ENCODE peak calls at places on chromosomes 2 and 18, in six cellular contexts. H is mesendoderm, L is neuronal stem cell, B is IMR-90, I is H1, Z is mesenchymal stem cell. J is an unnamed sample.

GRCh38 chr2:211347328-211347727 is 790.9 kb downstream of the CPS1 start:
- DNase-seq in B (no peak), H (peak; percentile 28), I (no peak), L (no peak), Z (no peak), J (no peak)

GRCh38 chr18:58338961-58339722 is 289.7 kb downstream of the ALPK2 start:
- DNase-seq in B (peak; percentile 56), I (peak; percentile 61), Z (peak; percentile 53), H (peak; percentile 89), L (peak; percentile 45), J (no peak)

GRCh38 chr2:200702646-200703118 is 109.0 kb upstream of the BZW1 start:
- DNase-seq in B (no peak), L (no peak), Z (no peak), H (no peak), I (no peak), J (peak; percentile 18)

GRCh38 chr2:164737612-164738081 is 104.0 kb downstream of the COBLL1 start:
- DNase-seq in L (peak; percentile 67), H (peak; percentile 90), B (peak; percentile 52), I (peak; percentile 55), Z (peak; percentile 66), J (peak; percentile 94)

GRCh38 chr2:8754056-8754790 is 72.4 kb downstream of the ID2 start:
- DNase-seq in I (no peak), Z (no peak), L (no peak), H (no peak), B (peak; percentile 17), J (no peak)

GRCh38 chr2:47719099-47719498 is 63.8 kb upstream of the MSH6 start:
- DNase-seq in Z (no peak), B (no peak), H (no peak), I (no peak), L (no peak), J (no peak)

GRCh38 chr2:28469304-28469703 is 26.6 kb upstream of the PLB1 start:
- DNase-seq in H (no peak), Z (no peak), B (peak; percentile 49), I (no peak), L (no peak), J (no peak)

GRCh38 chr2:25294573-25295462 is 46.9 kb downstream of the DNMT3A start:
- DNase-seq in L (no peak), H (peak; percentile 40), Z (peak; percentile 18), I (no peak), B (peak; percentile 24), J (no peak)

GRCh38 chr18:78082776-78083175 is 833.1 kb downstream of the GALR1 start:
- DNase-seq in Z (no peak), B (no peak), H (no peak), L (no peak), I (no peak), J (no peak)

GRCh38 chr18:3808985-3809780 is 359.2 kb downstream of the TGIF1 start:
- DNase-seq in H (no peak), B (no peak), Z (no peak), L (no peak), I (no peak), J (no peak)

GRCh38 chr2:404581-404980 is 116.7 kb upstream of the ALKAL2 start:
- DNase-seq in L (no peak), B (no peak), H (no peak), I (no peak), Z (no peak), J (no peak)

GRCh38 chr2:150863691-150864090 is 376.2 kb upstream of the RND3 start:
- DNase-seq in H (no peak), L (no peak), B (no peak), I (no peak), Z (no peak), J (no peak)

GRCh38 chr2:45390433-45390832 is 220.6 kb downstream of the SRBD1 start:
- DNase-seq in Z (no peak), L (peak; percentile 9), I (no peak), H (no peak), B (no peak), J (no peak)

GRCh38 chr18:34647251-34647650 is 62.8 kb upstream of the DTNA start:
- DNase-seq in Z (no peak), H (peak; percentile 96), I (no peak), B (no peak), L (no peak), J (peak; percentile 37)

GRCh38 chr2:66885775-66886402 is 451.0 kb downstream of the MEIS1 start:
- DNase-seq in I (no peak), B (peak; percentile 53), Z (no peak), H (no peak), L (no peak), J (no peak)

GRCh38 chr18:79117380-79117779 is 48.2 kb downstream of the ATP9B start:
- DNase-seq in B (peak; percentile 18), I (no peak), H (no peak), Z (peak; percentile 13), L (no peak), J (no peak)

GRCh38 chr2:46701152-46701551 is 214.5 kb downstream of the MCFD2 start:
- DNase-seq in H (no peak), B (peak; percentile 72), I (no peak), L (no peak), Z (peak; percentile 64), J (no peak)

GRCh38 chr2:166671235-166671634 is 177.2 kb upstream of the SCN7A start:
- DNase-seq in Z (no peak), I (no peak), H (no peak), L (no peak), B (peak; percentile 62), J (no peak)

GRCh38 chr2:70902579-70902978 is 33.1 kb upstream of the ATP6V1B1 start:
- DNase-seq in H (no peak), Z (no peak), B (no peak), I (no peak), L (no peak), J (no peak)
- H3K4me2 ChIP-seq in H (no peak overlapping the region), Z (no peak overlapping the region), B (no peak overlapping the region), I (peak overlapping the region; percentile 81), L (no peak overlapping the region), J (no peak overlapping the region)

DNA sequence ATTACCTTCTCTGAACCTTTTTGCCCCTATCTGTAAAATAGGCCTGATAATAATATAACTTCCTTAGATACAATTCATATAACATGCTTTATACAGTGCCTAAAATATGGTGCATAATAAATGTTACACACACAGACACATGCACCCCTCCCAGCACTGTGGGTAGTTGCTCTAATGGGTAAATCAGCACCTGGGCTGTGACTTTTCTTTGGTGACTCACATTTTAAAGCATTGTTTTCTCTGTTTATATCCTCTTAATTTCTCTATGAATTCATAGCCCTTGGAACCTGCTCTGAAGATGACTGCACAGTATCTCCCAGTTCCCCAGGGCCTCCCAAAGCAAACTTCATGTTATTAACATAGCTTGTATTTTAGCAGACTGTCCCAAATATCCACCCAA is 248.2 kb upstream of the TNP1 start:
- DNase-seq in I (no peak), H (no peak), Z (no peak), B (no peak), L (no peak), J (no peak)
- H3K4me3 ChIP-seq in I (no peak overlapping the region), H (no peak overlapping the region), Z (no peak overlapping the region), B (no peak overlapping the region), L (no peak overlapping the region), J (no peak overlapping the region)

DNA sequence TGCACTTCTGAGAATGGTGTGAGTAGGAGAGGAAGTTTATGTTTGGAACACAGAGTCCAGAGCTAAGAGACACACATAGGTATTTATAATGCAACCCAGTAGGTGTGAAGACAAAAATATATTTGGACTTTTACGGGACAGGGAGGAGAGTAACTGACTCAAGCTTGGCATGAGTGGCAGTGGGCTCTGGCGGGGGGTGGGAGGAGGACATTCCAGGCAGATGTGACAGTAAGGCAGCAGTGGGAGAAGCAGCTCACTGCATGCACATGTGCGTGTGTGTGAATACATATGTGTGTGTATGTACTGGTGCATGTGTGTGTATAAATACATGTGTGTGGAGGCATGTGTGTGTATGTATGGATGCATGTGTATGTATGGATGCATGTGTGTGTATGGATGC is 51.4 kb downstream of the DCDC2C start:
- DNase-seq in Z (no peak), I (no peak), H (no peak), B (no peak), L (no peak), J (no peak)
- H4K8ac ChIP-seq in Z (no peak overlapping the region), I (no peak overlapping the region), H (no peak overlapping the region), B (no peak overlapping the region), L (peak overlapping the region; percentile 53), J (no peak overlapping the region)

GRCh38 chr2:42340045-42340937 is 20.7 kb downstream of the COX7A2L start:
- DNase-seq in L (no peak), H (peak; percentile 18), Z (no peak), I (no peak), B (no peak), J (no peak)

GRCh38 chr2:42339191-42339912 is 21.7 kb downstream of the COX7A2L start:
- DNase-seq in Z (no peak), I (no peak), H (peak; percentile 80), L (no peak), B (no peak), J (no peak)

GRCh38 chr2:42342795-42343241 is 18.2 kb downstream of the COX7A2L start:
- DNase-seq in H (no peak), B (no peak), I (no peak), L (no peak), Z (no peak), J (peak; percentile 2)

GRCh38 chr2:42342061-42342794 is 18.8 kb downstream of the COX7A2L start:
- DNase-seq in H (peak; percentile 96), Z (peak; percentile 93), B (peak; percentile 92), L (no peak), I (no peak), J (peak; percentile 95)

DNA sequence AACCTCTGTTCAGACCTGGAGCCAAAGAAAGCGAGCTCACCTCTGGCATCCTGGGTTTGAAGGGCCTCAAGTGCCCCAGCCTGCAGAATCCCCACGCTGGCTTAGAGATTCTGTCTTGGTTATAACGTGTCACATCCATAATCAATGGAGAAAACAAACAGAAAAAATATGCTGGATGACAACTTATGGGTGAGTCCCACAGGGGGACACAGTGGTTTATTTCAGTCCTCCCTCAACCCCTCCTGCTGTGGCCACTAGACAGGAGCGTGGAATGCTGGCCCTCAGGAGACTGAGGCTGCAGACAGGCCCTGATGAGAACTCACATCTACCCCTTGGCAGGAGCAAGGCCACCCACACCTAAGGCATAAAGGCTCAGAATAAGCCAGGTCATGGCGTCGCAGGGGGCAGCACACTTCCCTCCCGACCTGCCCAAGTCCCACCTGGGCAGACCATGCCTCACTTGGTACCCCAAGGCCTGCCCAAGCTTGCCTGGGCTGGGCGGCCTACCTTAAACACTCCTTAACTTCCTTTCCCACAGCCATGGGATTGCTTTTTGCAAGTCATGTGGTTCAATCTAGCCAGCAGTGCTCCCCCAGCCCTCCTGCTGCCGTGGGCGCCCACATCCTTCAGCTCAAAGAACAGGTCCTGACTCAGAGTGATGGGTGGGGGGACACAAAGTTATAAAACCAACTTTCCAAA is 19.9 kb downstream of the COX7A2L start:
- DNase-seq in L (no peak), Z (no peak), H (no peak), B (no peak), I (no peak), J (no peak)
- H3K4me2 ChIP-seq in L (no peak overlapping the region), Z (no peak overlapping the region), H (no peak overlapping the region), B (no peak overlapping the region), I (no peak overlapping the region), J (no peak overlapping the region)

DNA sequence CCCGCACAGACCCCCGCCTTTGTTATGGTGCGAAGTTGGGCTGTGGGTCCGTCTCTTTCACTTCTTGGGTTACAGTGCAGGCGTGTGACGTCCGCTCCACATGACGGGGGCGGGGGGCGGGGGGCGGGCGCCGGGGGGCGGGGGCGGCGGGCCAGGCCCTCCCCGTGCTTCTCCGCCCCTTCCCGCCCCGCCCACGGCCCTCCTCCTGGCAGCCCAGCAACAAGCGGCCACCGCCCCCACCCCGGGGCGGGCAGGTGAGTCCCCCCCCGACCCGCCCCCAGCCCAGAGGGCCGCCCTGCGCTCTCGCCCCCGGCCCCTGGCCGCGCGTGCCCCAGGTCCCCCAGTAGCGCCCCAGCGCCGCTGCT is 3.6 kb downstream of the ZNF516 start:
- DNase-seq in L (peak; percentile 59), I (no peak), B (peak; percentile 68), Z (peak; percentile 72), H (peak; percentile 69), J (no peak)
- H3K4me3 ChIP-seq in L (peak overlapping the region; percentile 85), I (peak overlapping the region; percentile 63), B (peak overlapping the region; percentile 81), Z (peak overlapping the region; percentile 84), H (peak overlapping the region; percentile 42), J (peak overlapping the region; percentile 77)

J was measured in trophoblast cell.